ENCODE peak calls at places on chromosome 18, in six cellular contexts. A, U, M, K, W and H are unnamed samples.

GRCh38 chr18:23155537-23155936 is 20.3 kb downstream of the CABLES1 start:
- DNase-seq in A (no peak), U (no peak), M (no peak), K (no peak), W (no peak), H (no peak)

GRCh38 chr18:36441426-36441870 is 143.9 kb downstream of the FHOD3 start:
- DNase-seq in A (no peak), U (no peak), M (no peak), K (no peak), W (no peak), H (no peak)

GRCh38 chr18:70280007-70280925 is 8.6 kb upstream of the SOCS6 start:
- DNase-seq in A (no peak), U (no peak), M (no peak), K (no peak), W (no peak), H (peak)

GRCh38 chr18:62555135-62555534 is 32.3 kb downstream of the ZCCHC2 start:
- DNase-seq in A (no peak), U (no peak), M (no peak), K (no peak), W (no peak), H (peak)

GRCh38 chr18:39205565-39205964 is 1640.0 kb upstream of the CELF4 start:
- DNase-seq in A (no peak), U (no peak), M (peak), K (peak), W (no peak), H (no peak)

GRCh38 chr18:59575995-59576394 is 121.2 kb downstream of the CCBE1 start:
- DNase-seq in A (no peak), U (no peak), M (peak), K (no peak), W (no peak), H (peak)

GRCh38 chr18:3463052-3463451 is 13.1 kb downstream of the TGIF1 start:
- DNase-seq in A (no peak), U (no peak), M (no peak), K (no peak), W (no peak), H (no peak)

GRCh38 chr18:10490401-10491289 is 35.2 kb upstream of the NAPG start:
- DNase-seq in A (no peak), U (no peak), M (peak), K (peak), W (peak), H (peak)

GRCh38 chr18:50820901-50821520 is 1.2 kb upstream of the MRO start:
- DNase-seq in A (no peak), U (no peak), M (no peak), K (no peak), W (no peak), H (no peak)

GRCh38 chr18:79948719-79949411 is 2.6 kb downstream of the SLC66A2 start:
- DNase-seq in A (no peak), U (no peak), M (no peak), K (no peak), W (no peak), H (no peak)

GRCh38 chr18:54247488-54248175 is 21.7 kb upstream of the POLI start:
- DNase-seq in A (no peak), U (no peak), M (peak), K (no peak), W (no peak), H (no peak)
- TF ChIP-seq CTCF in A (no peak), U (no peak), M (no peak), K (no peak), W (no peak), H (no peak)

GRCh38 chr18:48901145-48902022 is 49.4 kb downstream of the SMAD7 start:
- DNase-seq in A (no peak), U (no peak), M (no peak), K (no peak), W (no peak), H (no peak)
- TF ChIP-seq CTCF in A (no peak), U (no peak), M (no peak), K (no peak), W (no peak), H (no peak)

GRCh38 chr18:67281746-67282145 is 234.8 kb downstream of the DSEL start:
- DNase-seq in A (no peak), U (no peak), M (no peak), K (no peak), W (no peak), H (no peak)

GRCh38 chr18:67273288-67273687 is 243.2 kb downstream of the DSEL start:
- DNase-seq in A (no peak), U (no peak), M (no peak), K (no peak), W (no peak), H (no peak)

GRCh38 chr18:67280843-67281242 is 235.7 kb downstream of the DSEL start:
- DNase-seq in A (no peak), U (no peak), M (no peak), K (no peak), W (no peak), H (no peak)

GRCh38 chr18:67282796-67283195 is 233.7 kb downstream of the DSEL start:
- DNase-seq in A (peak), U (no peak), M (no peak), K (no peak), W (no peak), H (no peak)

GRCh38 chr18:67278984-67279383 is 237.5 kb downstream of the DSEL start:
- DNase-seq in A (no peak), U (no peak), M (no peak), K (no peak), W (no peak), H (no peak)
- TF ChIP-seq CTCF in A (no peak), U (no peak), M (no peak), K (no peak), W (no peak), H (no peak)

GRCh38 chr18:27005589-27005988 is 140.1 kb upstream of the AQP4 start:
- DNase-seq in A (no peak), U (no peak), M (peak), K (peak), W (no peak), H (no peak)
- TF ChIP-seq CTCF in A (peak), U (peak), M (peak), K (peak), W (peak), H (peak)

DNA sequence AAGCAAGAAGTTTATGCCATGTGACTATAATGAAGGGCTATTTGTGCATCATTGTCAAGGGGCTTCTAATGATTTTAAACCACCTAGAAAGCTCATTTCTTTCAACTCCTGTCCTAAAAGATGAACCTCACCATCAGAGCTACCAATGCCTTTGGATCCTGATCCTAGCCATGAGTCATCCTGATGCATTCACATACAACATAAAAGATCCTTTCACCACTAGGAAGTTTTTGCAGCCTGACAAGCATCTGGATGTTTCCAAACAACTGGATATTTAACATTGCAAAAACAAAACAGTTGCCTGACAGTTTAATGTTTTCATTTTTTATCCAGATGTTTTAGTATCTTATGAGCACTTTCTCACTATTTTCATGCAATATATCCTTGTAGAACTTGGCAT is 425.3 kb downstream of the MBD2 start:
- DNase-seq in A (no peak), U (no peak), M (no peak), K (no peak), W (no peak), H (no peak)
- TF ChIP-seq CTCF in A (no peak), U (no peak), M (no peak), K (no peak), W (no peak), H (no peak)